ENCODE peak calls at places on chromosome X, in eight cellular contexts. One of them, this sample, is unnamed. For H3K4me1, the result is how much of the 10 kb centered on the place peaks cover.

GRCh38 chrX:41779058-41779564 is 55.1 kb downstream of the GPR82 start:
- DNase-seq in IMR-90: peak
- DNase-seq in A549: peak
- DNase-seq in prostate gland: no peak
- DNase-seq in HAP-1: peak
- DNase-seq in lung: no peak
- DNase-seq in stomach: no peak
- DNase-seq in suprapubic skin: no peak
- DNase-seq in this sample: no peak

GRCh38 chrX:110795645-110796510 is at the start of gene CHRDL1:
- DNase-seq in A549: peak
- DNase-seq in IMR-90: no peak
- DNase-seq in stomach: no peak
- DNase-seq in lung: no peak
- DNase-seq in prostate gland: peak
- DNase-seq in HAP-1: peak
- DNase-seq in suprapubic skin: peak
- DNase-seq in this sample: peak

GRCh38 chrX:128699716-128700285 is 647.6 kb upstream of the ACTRT1 start:
- DNase-seq in A549: no peak
- DNase-seq in lung: no peak
- DNase-seq in suprapubic skin: no peak
- DNase-seq in HAP-1: no peak
- DNase-seq in IMR-90: no peak
- DNase-seq in stomach: no peak
- DNase-seq in prostate gland: no peak
- DNase-seq in this sample: no peak

GRCh38 chrX:107507744-107508117 is 58.3 kb downstream of the FRMPD3 start:
- DNase-seq in IMR-90: no peak
- DNase-seq in lung: no peak
- DNase-seq in HAP-1: no peak
- DNase-seq in A549: no peak
- DNase-seq in suprapubic skin: no peak
- DNase-seq in prostate gland: no peak
- DNase-seq in stomach: no peak
- DNase-seq in this sample: no peak

GRCh38 chrX:55088795-55089489 is at the start of gene PAGE2:
- DNase-seq in A549: no peak
- DNase-seq in HAP-1: no peak
- DNase-seq in prostate gland: no peak
- DNase-seq in suprapubic skin: no peak
- DNase-seq in IMR-90: no peak
- DNase-seq in lung: no peak
- DNase-seq in stomach: no peak
- DNase-seq in this sample: no peak

GRCh38 chrX:153474718-153475117 is 4.3 kb upstream of the HAUS7 start:
- DNase-seq in lung: peak
- DNase-seq in stomach: peak
- DNase-seq in HAP-1: no peak
- DNase-seq in prostate gland: peak
- DNase-seq in suprapubic skin: no peak
- DNase-seq in A549: no peak
- DNase-seq in IMR-90: peak
- DNase-seq in this sample: peak

GRCh38 chrX:11944486-11944885 is 186.4 kb downstream of the MSL3 start:
- DNase-seq in HAP-1: no peak
- DNase-seq in lung: no peak
- DNase-seq in prostate gland: no peak
- DNase-seq in A549: peak
- DNase-seq in suprapubic skin: no peak
- DNase-seq in IMR-90: peak
- DNase-seq in stomach: no peak
- DNase-seq in this sample: no peak

GRCh38 chrX:110853610-110854009 is 58.0 kb upstream of the CHRDL1 start:
- DNase-seq in prostate gland: peak
- DNase-seq in A549: peak
- DNase-seq in lung: no peak
- DNase-seq in stomach: no peak
- DNase-seq in suprapubic skin: no peak
- DNase-seq in HAP-1: peak
- DNase-seq in IMR-90: no peak
- DNase-seq in this sample: no peak

GRCh38 chrX:150038977-150039599 is 100.8 kb upstream of the EOLA2 start:
- DNase-seq in suprapubic skin: no peak
- DNase-seq in prostate gland: no peak
- DNase-seq in stomach: no peak
- DNase-seq in HAP-1: no peak
- DNase-seq in A549: peak
- DNase-seq in IMR-90: peak
- DNase-seq in lung: no peak
- DNase-seq in this sample: no peak

GRCh38 chrX:154495472-154495922 is 5.1 kb upstream of the SLC10A3 start:
- DNase-seq in IMR-90: no peak
- DNase-seq in prostate gland: no peak
- DNase-seq in lung: no peak
- DNase-seq in suprapubic skin: no peak
- DNase-seq in stomach: no peak
- DNase-seq in HAP-1: no peak
- DNase-seq in A549: no peak
- DNase-seq in this sample: no peak
- H3K4me1 ChIP-seq in IMR-90: under half
- H3K4me1 ChIP-seq in prostate gland: under half
- H3K4me1 ChIP-seq in lung: under half
- H3K4me1 ChIP-seq in suprapubic skin: under half
- H3K4me1 ChIP-seq in stomach: under half
- H3K4me1 ChIP-seq in HAP-1: under half
- H3K4me1 ChIP-seq in A549: under half
- H3K4me1 ChIP-seq in this sample: under half

GRCh38 chrX:129772796-129773431 is 6.8 kb upstream of the SASH3 start:
- DNase-seq in stomach: peak
- DNase-seq in IMR-90: no peak
- DNase-seq in lung: peak
- DNase-seq in A549: no peak
- DNase-seq in suprapubic skin: peak
- DNase-seq in prostate gland: no peak
- DNase-seq in HAP-1: no peak
- DNase-seq in this sample: peak
- H3K4me1 ChIP-seq in stomach: under half
- H3K4me1 ChIP-seq in IMR-90: under half
- H3K4me1 ChIP-seq in lung: under half
- H3K4me1 ChIP-seq in A549: under half
- H3K4me1 ChIP-seq in suprapubic skin: under half
- H3K4me1 ChIP-seq in prostate gland: under half
- H3K4me1 ChIP-seq in HAP-1: under half
- H3K4me1 ChIP-seq in this sample: under half

GRCh38 chrX:120740072-120740471 is 110.2 kb upstream of the C1GALT1C1 start:
- DNase-seq in HAP-1: no peak
- DNase-seq in IMR-90: no peak
- DNase-seq in stomach: no peak
- DNase-seq in A549: no peak
- DNase-seq in suprapubic skin: no peak
- DNase-seq in lung: no peak
- DNase-seq in prostate gland: no peak
- DNase-seq in this sample: no peak

GRCh38 chrX:120736989-120737388 is 107.1 kb upstream of the C1GALT1C1 start:
- DNase-seq in stomach: no peak
- DNase-seq in lung: no peak
- DNase-seq in prostate gland: no peak
- DNase-seq in A549: peak
- DNase-seq in suprapubic skin: no peak
- DNase-seq in HAP-1: no peak
- DNase-seq in IMR-90: peak
- DNase-seq in this sample: no peak

GRCh38 chrX:120743266-120743665 is 113.4 kb upstream of the C1GALT1C1 start:
- DNase-seq in A549: no peak
- DNase-seq in stomach: no peak
- DNase-seq in prostate gland: no peak
- DNase-seq in HAP-1: no peak
- DNase-seq in IMR-90: no peak
- DNase-seq in suprapubic skin: no peak
- DNase-seq in lung: no peak
- DNase-seq in this sample: no peak

GRCh38 chrX:120741452-120741851 is 111.6 kb upstream of the C1GALT1C1 start:
- DNase-seq in stomach: no peak
- DNase-seq in lung: no peak
- DNase-seq in suprapubic skin: no peak
- DNase-seq in A549: no peak
- DNase-seq in IMR-90: no peak
- DNase-seq in prostate gland: no peak
- DNase-seq in HAP-1: no peak
- DNase-seq in this sample: no peak

DNA sequence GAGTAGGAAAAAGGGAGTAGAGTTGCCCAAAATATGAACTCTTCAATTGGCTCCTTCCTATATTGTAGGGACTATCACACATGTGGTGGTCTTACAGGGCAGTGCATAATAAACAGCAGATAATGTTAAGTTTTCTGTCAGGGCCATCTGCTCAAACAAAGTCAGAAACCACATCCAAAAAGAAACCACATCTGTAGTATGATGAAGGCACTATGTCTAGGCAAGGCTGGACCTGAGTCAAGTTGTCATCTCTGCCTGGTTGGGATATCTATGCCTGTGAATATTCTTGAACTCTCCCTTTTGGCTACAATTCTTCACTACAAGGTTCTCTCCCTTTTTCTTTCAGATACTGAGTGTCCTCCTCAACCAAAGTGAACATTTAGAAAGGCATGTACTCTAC is 109.4 kb upstream of the C1GALT1C1 start:
- DNase-seq in lung: no peak
- DNase-seq in stomach: no peak
- DNase-seq in A549: no peak
- DNase-seq in suprapubic skin: no peak
- DNase-seq in IMR-90: no peak
- DNase-seq in HAP-1: no peak
- DNase-seq in prostate gland: no peak
- DNase-seq in this sample: no peak
- H3K4me1 ChIP-seq in lung: under half
- H3K4me1 ChIP-seq in stomach: under half
- H3K4me1 ChIP-seq in A549: under half
- H3K4me1 ChIP-seq in suprapubic skin: under half
- H3K4me1 ChIP-seq in IMR-90: under half
- H3K4me1 ChIP-seq in HAP-1: under half
- H3K4me1 ChIP-seq in prostate gland: under half
- H3K4me1 ChIP-seq in this sample: under half

DNA sequence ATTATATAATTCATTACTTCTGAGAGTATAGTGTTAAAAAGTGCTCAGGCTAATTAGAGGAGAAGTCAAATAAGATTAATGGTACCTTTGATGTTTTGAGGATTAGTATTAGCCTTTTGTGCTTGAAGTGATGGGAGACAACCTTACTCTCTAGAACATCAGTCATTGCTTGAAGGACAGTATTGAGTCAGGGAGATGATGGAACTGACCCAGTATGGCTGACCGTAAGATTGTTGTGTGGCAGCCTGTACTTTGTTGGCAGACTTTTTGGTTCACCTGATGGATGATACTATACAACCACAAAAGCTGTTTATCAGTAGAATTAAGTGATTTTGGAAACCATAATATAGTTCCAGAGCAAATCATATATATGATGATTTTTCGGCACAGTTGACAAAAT is 9.9 kb downstream of the OGT start:
- DNase-seq in HAP-1: no peak
- DNase-seq in prostate gland: no peak
- DNase-seq in IMR-90: no peak
- DNase-seq in lung: no peak
- DNase-seq in A549: no peak
- DNase-seq in suprapubic skin: no peak
- DNase-seq in stomach: no peak
- DNase-seq in this sample: no peak
- H3K4me1 ChIP-seq in HAP-1: under half
- H3K4me1 ChIP-seq in prostate gland: under half
- H3K4me1 ChIP-seq in IMR-90: under half
- H3K4me1 ChIP-seq in lung: under half
- H3K4me1 ChIP-seq in A549: half or more
- H3K4me1 ChIP-seq in suprapubic skin: under half
- H3K4me1 ChIP-seq in stomach: under half
- H3K4me1 ChIP-seq in this sample: under half

DNA sequence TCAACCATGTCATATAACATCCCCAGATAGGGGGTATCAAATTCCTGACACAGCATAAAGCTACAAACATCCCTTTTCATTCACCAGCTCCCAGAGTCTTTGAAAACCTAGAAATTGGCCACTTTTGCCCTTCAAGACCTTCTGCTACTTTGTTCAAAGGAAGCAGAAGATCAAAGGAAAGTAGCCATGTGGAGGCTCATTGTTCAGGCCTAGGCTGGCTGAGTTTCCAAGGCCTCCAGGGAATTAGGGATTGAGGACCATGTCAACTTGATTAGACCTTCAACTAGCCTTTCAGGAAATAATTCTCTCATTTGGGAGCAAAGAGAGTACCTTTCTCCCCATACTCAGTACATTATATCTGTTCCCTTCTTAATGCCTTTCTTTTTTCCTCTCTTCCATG is 66.8 kb upstream of the ATXN3L start:
- DNase-seq in prostate gland: no peak
- DNase-seq in lung: no peak
- DNase-seq in A549: no peak
- DNase-seq in stomach: no peak
- DNase-seq in IMR-90: no peak
- DNase-seq in suprapubic skin: no peak
- DNase-seq in HAP-1: no peak
- DNase-seq in this sample: no peak
- H3K4me1 ChIP-seq in prostate gland: under half
- H3K4me1 ChIP-seq in lung: under half
- H3K4me1 ChIP-seq in A549: under half
- H3K4me1 ChIP-seq in stomach: under half
- H3K4me1 ChIP-seq in IMR-90: under half
- H3K4me1 ChIP-seq in suprapubic skin: under half
- H3K4me1 ChIP-seq in HAP-1: half or more
- H3K4me1 ChIP-seq in this sample: under half

GRCh38 chrX:84318661-84319060 is 130.7 kb upstream of the RPS6KA6 start:
- DNase-seq in suprapubic skin: no peak
- DNase-seq in A549: no peak
- DNase-seq in IMR-90: no peak
- DNase-seq in stomach: no peak
- DNase-seq in prostate gland: no peak
- DNase-seq in HAP-1: peak
- DNase-seq in lung: no peak
- DNase-seq in this sample: no peak
- H3K4me1 ChIP-seq in suprapubic skin: under half
- H3K4me1 ChIP-seq in A549: under half
- H3K4me1 ChIP-seq in IMR-90: under half
- H3K4me1 ChIP-seq in stomach: under half
- H3K4me1 ChIP-seq in prostate gland: under half
- H3K4me1 ChIP-seq in HAP-1: half or more
- H3K4me1 ChIP-seq in lung: under half
- H3K4me1 ChIP-seq in this sample: under half

DNA sequence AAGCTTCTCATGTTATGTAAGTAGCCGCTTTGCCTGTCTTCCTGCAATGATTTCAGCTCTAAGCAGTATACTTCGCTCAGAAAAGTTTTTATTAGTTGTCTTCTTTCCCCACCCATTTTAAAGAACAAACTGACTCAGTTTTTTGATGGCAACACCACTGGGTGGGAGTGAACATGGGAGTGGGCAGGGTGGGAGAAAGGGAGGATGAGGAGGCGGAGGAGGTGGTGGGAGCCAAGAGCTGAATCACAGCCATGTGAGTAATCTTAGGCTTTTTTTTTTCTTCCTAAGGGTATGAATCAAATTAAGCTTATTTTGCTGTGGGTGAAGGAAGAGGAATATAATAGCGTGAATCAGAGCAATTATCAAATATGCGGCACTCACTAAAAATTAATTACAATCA is 574.3 kb upstream of the DIPK2B start:
- DNase-seq in lung: no peak
- DNase-seq in HAP-1: no peak
- DNase-seq in IMR-90: peak
- DNase-seq in prostate gland: no peak
- DNase-seq in suprapubic skin: no peak
- DNase-seq in stomach: no peak
- DNase-seq in A549: no peak
- DNase-seq in this sample: no peak
- H3K4me1 ChIP-seq in lung: under half
- H3K4me1 ChIP-seq in HAP-1: under half
- H3K4me1 ChIP-seq in IMR-90: under half
- H3K4me1 ChIP-seq in prostate gland: under half
- H3K4me1 ChIP-seq in suprapubic skin: half or more
- H3K4me1 ChIP-seq in stomach: under half
- H3K4me1 ChIP-seq in A549: half or more
- H3K4me1 ChIP-seq in this sample: under half

This sample was measured in colonic mucosa.